ENCODE peak calls at places on chromosomes 7 and 10, in eight cellular contexts. N, F, V, K, Y, M, H and E are unnamed samples.

GRCh38 chr7:158834799-158835784 is 5.8 kb upstream of the ESYT2 start:
- DNase-seq in N (no peak), F (no peak), V (no peak), K (no peak), Y (no peak), M (no peak), H (no peak), E (no peak)

GRCh38 chr7:28804990-28805389 is 153.1 kb downstream of the TRIL start:
- DNase-seq in N (no peak), F (peak), V (no peak), K (no peak), Y (no peak), M (no peak), H (no peak), E (no peak)

GRCh38 chr7:31443457-31443856 is 70.4 kb upstream of the ITPRID1 start:
- DNase-seq in N (no peak), F (peak), V (no peak), K (no peak), Y (peak), M (peak), H (no peak), E (peak)

GRCh38 chr10:102065561-102066420 is 642 bp downstream of the HPS6 start:
- DNase-seq in N (no peak), F (peak), V (peak), K (no peak), Y (no peak), M (peak), H (no peak), E (no peak)

GRCh38 chr10:48838830-48839229 is 100.8 kb downstream of the LRRC18 start:
- DNase-seq in N (no peak), F (no peak), V (no peak), K (no peak), Y (no peak), M (no peak), H (no peak), E (peak)

GRCh38 chr7:155803418-155804376 is 8.6 kb downstream of the SHH start:
- DNase-seq in N (no peak), F (no peak), V (no peak), K (no peak), Y (no peak), M (no peak), H (peak), E (peak)

GRCh38 chr7:141537906-141538305 is 13.3 kb upstream of the AGK start:
- DNase-seq in N (no peak), F (no peak), V (no peak), K (no peak), Y (no peak), M (no peak), H (no peak), E (no peak)

GRCh38 chr10:35971397-35971796 is 329.3 kb upstream of the FZD8 start:
- DNase-seq in N (no peak), F (no peak), V (no peak), K (no peak), Y (no peak), M (no peak), H (no peak), E (no peak)

GRCh38 chr7:157983442-157984137 is 604.0 kb downstream of the PTPRN2 start:
- DNase-seq in N (no peak), F (no peak), V (no peak), K (no peak), Y (no peak), M (no peak), H (peak), E (no peak)

GRCh38 chr7:100493476-100494264 is 9.9 kb downstream of the NYAP1 start:
- DNase-seq in N (peak), F (no peak), V (no peak), K (no peak), Y (no peak), M (peak), H (peak), E (peak)

GRCh38 chr10:113776553-113776952 is 25.1 kb downstream of the PLEKHS1 start:
- DNase-seq in N (no peak), F (no peak), V (no peak), K (no peak), Y (no peak), M (no peak), H (no peak), E (no peak)

GRCh38 chr10:69835875-69836727 is 34.4 kb downstream of the COL13A1 start:
- DNase-seq in N (no peak), F (no peak), V (no peak), K (peak), Y (peak), M (peak), H (no peak), E (no peak)

GRCh38 chr7:156473476-156474240 is 166.9 kb upstream of the RNF32 start:
- DNase-seq in N (peak), F (peak), V (no peak), K (no peak), Y (no peak), M (peak), H (no peak), E (peak)

GRCh38 chr10:97718659-97719142 is 5.2 kb downstream of the MARVELD1 start:
- DNase-seq in N (no peak), F (no peak), V (peak), K (no peak), Y (peak), M (no peak), H (peak), E (peak)

GRCh38 chr7:11655163-11655562 is 176.8 kb downstream of the THSD7A start:
- DNase-seq in N (no peak), F (no peak), V (no peak), K (no peak), Y (no peak), M (no peak), H (no peak), E (no peak)

GRCh38 chr10:72245949-72246525 is 27.7 kb upstream of the DDIT4 start:
- DNase-seq in N (no peak), F (no peak), V (no peak), K (no peak), Y (no peak), M (no peak), H (peak), E (no peak)

GRCh38 chr7:23895666-23896096 is 185.7 kb downstream of the STK31 start:
- DNase-seq in N (no peak), F (no peak), V (no peak), K (no peak), Y (no peak), M (no peak), H (no peak), E (peak)

GRCh38 chr10:122374859-122375721 is 582 bp downstream of the PLEKHA1 start:
- DNase-seq in N (peak), F (peak), V (peak), K (no peak), Y (peak), M (peak), H (peak), E (peak)

GRCh38 chr10:131858118-131858515 is 42.7 kb upstream of the PPP2R2D start:
- DNase-seq in N (no peak), F (no peak), V (no peak), K (no peak), Y (no peak), M (no peak), H (peak), E (no peak)

GRCh38 chr10:25522946-25523608 is 348.3 kb downstream of the GPR158 start:
- DNase-seq in N (no peak), F (peak), V (no peak), K (no peak), Y (no peak), M (no peak), H (no peak), E (no peak)

GRCh38 chr10:45373783-45374450 is at the start of gene ALOX5:
- DNase-seq in N (peak), F (no peak), V (peak), K (peak), Y (peak), M (peak), H (peak), E (peak)

GRCh38 chr7:822692-823276 is 9.5 kb upstream of the SUN1 start:
- DNase-seq in N (no peak), F (no peak), V (no peak), K (no peak), Y (no peak), M (no peak), H (no peak), E (no peak)